ENCODE peak calls at places on chromosomes 7 and 10, in five cellular contexts. R, L, Y, Z and C are unnamed samples.

GRCh38 chr7:29396563-29396962 is 167.1 kb upstream of the PRR15 start:
- DNase-seq in R (no peak), L (no peak), Y (no peak), Z (no peak), C (no peak)

GRCh38 chr10:97718659-97719142 is 5.2 kb downstream of the MARVELD1 start:
- DNase-seq in R (no peak), L (no peak), Y (no peak), Z (no peak), C (no peak)

GRCh38 chr7:26853788-26854393 is 10.5 kb downstream of the SKAP2 start:
- DNase-seq in R (peak), L (no peak), Y (peak), Z (no peak), C (no peak)

GRCh38 chr10:232878-233277 is 97.6 kb downstream of the ZMYND11 start:
- DNase-seq in R (no peak), L (no peak), Y (no peak), Z (no peak), C (no peak)

GRCh38 chr7:27187702-27188665 is 3.0 kb upstream of the HOXA11 start:
- DNase-seq in R (no peak), L (no peak), Y (no peak), Z (no peak), C (peak)

GRCh38 chr10:103470755-103471653 is 8.0 kb downstream of the CALHM3 start:
- DNase-seq in R (no peak), L (peak), Y (no peak), Z (no peak), C (peak)

GRCh38 chr7:39355664-39356063 is 210.5 kb upstream of the YAE1 start:
- DNase-seq in R (no peak), L (no peak), Y (no peak), Z (no peak), C (no peak)

GRCh38 chr10:11823989-11824346 is 812 bp downstream of the PROSER2 start:
- DNase-seq in R (peak), L (no peak), Y (no peak), Z (no peak), C (no peak)

GRCh38 chr10:3786295-3786981 is 1.4 kb upstream of the KLF6 start:
- DNase-seq in R (peak), L (no peak), Y (no peak), Z (no peak), C (peak)

GRCh38 chr10:118922226-118922625 is 107.3 kb upstream of the NANOS1 start:
- DNase-seq in R (no peak), L (no peak), Y (no peak), Z (no peak), C (no peak)

GRCh38 chr10:70588255-70588654 is 14.3 kb downstream of the PRF1 start:
- DNase-seq in R (no peak), L (no peak), Y (no peak), Z (peak), C (no peak)

GRCh38 chr10:6202684-6203330 is at the start of gene PFKFB3:
- DNase-seq in R (peak), L (peak), Y (peak), Z (peak), C (peak)

GRCh38 chr7:157874208-157874816 is 537.5 kb downstream of the DNAJB6 start:
- DNase-seq in R (no peak), L (no peak), Y (no peak), Z (no peak), C (no peak)

GRCh38 chr7:74033372-74034311 is 5.7 kb downstream of the ELN start:
- DNase-seq in R (no peak), L (no peak), Y (no peak), Z (no peak), C (peak)

GRCh38 chr10:110843031-110843430 is 28.7 kb upstream of the PDCD4 start:
- DNase-seq in R (no peak), L (peak), Y (no peak), Z (no peak), C (no peak)

GRCh38 chr10:52446391-52446790 is 132.3 kb downstream of the DKK1 start:
- DNase-seq in R (no peak), L (no peak), Y (no peak), Z (no peak), C (no peak)

GRCh38 chr10:121567569-121567968 is 30.7 kb downstream of the FGFR2 start:
- DNase-seq in R (no peak), L (no peak), Y (no peak), Z (no peak), C (no peak)

GRCh38 chr10:1102836-1103235 is 46.7 kb downstream of the WDR37 start:
- DNase-seq in R (peak), L (no peak), Y (no peak), Z (no peak), C (no peak)

GRCh38 chr7:94701555-94701973 is 45.6 kb upstream of the SGCE start:
- DNase-seq in R (peak), L (no peak), Y (no peak), Z (no peak), C (no peak)

GRCh38 chr7:106747804-106748203 is 86.8 kb upstream of the CCDC71L start:
- DNase-seq in R (no peak), L (no peak), Y (no peak), Z (no peak), C (no peak)

GRCh38 chr7:43637114-43637806 is 54.4 kb downstream of the STK17A start:
- DNase-seq in R (peak), L (no peak), Y (no peak), Z (no peak), C (no peak)